ENCODE peak calls at places on chromosomes 1 and 21, in four cellular contexts. R is mesendoderm, C is IMR-90, M is H1. V is an unnamed sample.

GRCh38 chr1:70051926-70052325 is 153.5 kb downstream of the LRRC40 start:
- DNase-seq in C (no peak), R (no peak), M (no peak), V (no peak)

GRCh38 chr1:80248886-80249285 is 1242.4 kb upstream of the ADGRL4 start:
- DNase-seq in M (no peak), R (no peak), C (peak; percentile 29), V (no peak)

GRCh38 chr1:184686540-184686939 is 68.1 kb downstream of the EDEM3 start:
- DNase-seq in C (peak; percentile 10), R (no peak), M (no peak), V (no peak)

GRCh38 chr21:14533555-14534400 is 12.3 kb downstream of the SAMSN1 start:
- DNase-seq in R (peak; percentile 8), C (no peak), M (no peak), V (no peak)

GRCh38 chr1:156124557-156125483 is 10.3 kb downstream of the LMNA start:
- DNase-seq in C (no peak), R (no peak), M (no peak), V (peak; percentile 78)

GRCh38 chr21:36079010-36079649 is 9.3 kb downstream of the CBR1 start:
- DNase-seq in M (no peak), C (no peak), R (no peak), V (no peak)

GRCh38 chr21:31903896-31904295 is 31.1 kb downstream of the HUNK start:
- DNase-seq in R (no peak), C (no peak), M (no peak), V (no peak)

GRCh38 chr1:152035406-152036315 is 1.1 kb downstream of the S100A11 start:
- DNase-seq in M (no peak), C (no peak), R (peak; percentile 61), V (no peak)

GRCh38 chr1:156816561-156817328 is at the start of gene SH2D2A:
- DNase-seq in R (peak; percentile 56), M (no peak), C (peak; percentile 41), V (no peak)

GRCh38 chr1:35881850-35882273 is 1.1 kb upstream of the AGO1 start:
- DNase-seq in C (peak; percentile 7), M (no peak), R (no peak), V (no peak)

GRCh38 chr1:23867542-23867952 is 543 bp downstream of the FUCA1 start:
- DNase-seq in M (no peak), C (no peak), R (no peak), V (no peak)

GRCh38 chr1:11855430-11855829 is 3.3 kb downstream of the NPPB start:
- DNase-seq in R (no peak), C (no peak), M (no peak), V (no peak)

GRCh38 chr1:210731597-210731996 is 402.4 kb downstream of the KCNH1 start:
- DNase-seq in R (no peak), C (no peak), M (no peak), V (no peak)

GRCh38 chr21:46112731-46113215 is 14.9 kb downstream of the COL6A2 start:
- DNase-seq in C (no peak), M (no peak), R (no peak), V (peak; percentile 20)

GRCh38 chr1:86416343-86416742 is 7.6 kb upstream of the CLCA2 start:
- DNase-seq in R (no peak), C (no peak), M (no peak), V (no peak)

GRCh38 chr1:157189986-157190982 is 52.1 kb upstream of the ETV3 start:
- DNase-seq in C (no peak), M (no peak), R (no peak), V (no peak)

GRCh38 chr1:169240449-169241242 is 127.0 kb downstream of the NME7 start:
- DNase-seq in M (no peak), C (peak; percentile 44), R (peak; percentile 17), V (no peak)

GRCh38 chr1:18951818-18952391 is 4.6 kb downstream of the IFFO2 start:
- DNase-seq in R (no peak), C (no peak), M (no peak), V (no peak)

GRCh38 chr21:33894736-33895288 is 20.8 kb downstream of the ATP5PO start:
- DNase-seq in M (peak; percentile 65), R (peak; percentile 94), C (peak; percentile 89), V (peak; percentile 92)
- H3K9ac ChIP-seq in M (no peak overlapping the region), R (peak overlapping the region; percentile 23), C (peak overlapping the region; percentile 17), V (no peak overlapping the region)

GRCh38 chr1:32427264-32427963 is 33.2 kb upstream of the BSDC1 start:
- DNase-seq in M (no peak), C (no peak), R (no peak), V (no peak)

GRCh38 chr1:32421775-32422174 is 27.5 kb upstream of the BSDC1 start:
- DNase-seq in M (no peak), R (no peak), C (no peak), V (no peak)

GRCh38 chr1:32431736-32432400 is 33.0 kb upstream of the ZBTB8B start:
- DNase-seq in C (no peak), M (no peak), R (no peak), V (no peak)

DNA sequence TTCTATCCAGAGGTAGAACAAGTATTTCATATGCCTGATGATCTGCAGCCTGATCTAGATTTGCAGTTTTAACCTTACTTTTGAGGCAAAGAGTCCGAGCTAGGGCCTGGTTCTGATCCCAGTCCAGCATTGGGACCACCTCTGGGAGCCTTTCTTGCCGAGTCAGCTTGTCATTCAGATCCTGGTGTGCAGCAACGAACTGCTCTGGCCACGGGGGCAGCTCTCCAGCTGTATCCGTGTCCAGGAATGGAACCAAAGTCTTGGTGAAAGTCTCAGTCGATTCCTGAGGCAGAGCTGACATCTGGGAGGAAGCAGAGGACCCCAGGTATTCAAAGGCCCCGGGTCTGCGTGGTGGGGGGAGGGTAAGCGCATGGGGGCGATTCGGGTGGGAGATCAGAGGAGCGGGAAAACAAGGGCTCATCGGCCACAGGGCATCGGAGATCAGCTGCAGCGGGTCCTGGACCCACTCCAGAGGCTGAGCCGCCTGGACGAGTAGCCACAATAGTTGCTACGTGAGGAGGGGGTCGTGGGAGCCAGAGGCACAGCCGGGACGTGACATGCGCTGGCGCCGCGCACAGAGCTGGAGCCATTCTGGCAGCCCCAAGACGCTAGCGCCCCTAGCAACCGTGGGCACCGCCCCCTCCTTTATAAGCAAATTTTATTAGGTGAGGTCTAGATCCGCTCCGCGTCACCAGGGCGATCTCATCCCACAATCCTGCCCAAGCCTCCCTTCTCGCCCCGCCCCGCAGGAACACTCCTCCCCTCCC is 32.4 kb upstream of the BSDC1 start:
- DNase-seq in R (peak; percentile 27), C (no peak), M (no peak), V (peak; percentile 75)
- H3K4me2 ChIP-seq in R (no peak overlapping the region), C (peak overlapping the region; percentile 77), M (no peak overlapping the region), V (no peak overlapping the region)

GRCh38 chr1:161096514-161096913 is 1.6 kb upstream of the KLHDC9 start:
- DNase-seq in C (peak; percentile 54), M (no peak), R (no peak), V (no peak)
- H3K56ac ChIP-seq in C (no peak overlapping the region), M (no peak overlapping the region), R (no peak overlapping the region), V (no peak overlapping the region)

GRCh38 chr1:225772848-225773247 is 4.8 kb upstream of the SRP9 start:
- DNase-seq in R (peak; percentile 50), C (no peak), M (no peak), V (no peak)
- H3K9ac ChIP-seq in R (no peak overlapping the region), C (no peak overlapping the region), M (no peak overlapping the region), V (no peak overlapping the region)

DNA sequence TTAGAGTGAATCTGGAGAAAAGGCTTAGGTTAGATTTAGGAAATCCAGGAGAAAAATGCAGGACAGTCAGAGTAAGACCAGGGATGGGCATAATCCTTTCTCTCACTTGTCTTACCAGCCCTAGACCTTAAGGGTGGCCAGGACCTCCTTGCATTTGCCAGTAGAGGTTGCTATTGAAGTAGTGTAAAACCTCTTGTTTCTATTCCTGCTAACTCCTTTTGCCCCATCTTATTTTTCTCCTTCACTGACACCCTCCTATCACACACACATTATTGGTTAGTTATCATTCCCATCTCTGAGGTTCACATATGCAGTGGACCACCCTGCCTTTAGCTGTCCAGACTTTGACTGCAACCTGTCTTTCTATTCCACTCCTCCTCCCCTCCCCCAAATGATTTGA is 75.0 kb upstream of the MACF1 start:
- DNase-seq in C (peak; percentile 58), M (no peak), R (peak; percentile 70), V (no peak)
- H3K4me2 ChIP-seq in C (no peak overlapping the region), M (no peak overlapping the region), R (no peak overlapping the region), V (peak overlapping the region; percentile 26)

DNA sequence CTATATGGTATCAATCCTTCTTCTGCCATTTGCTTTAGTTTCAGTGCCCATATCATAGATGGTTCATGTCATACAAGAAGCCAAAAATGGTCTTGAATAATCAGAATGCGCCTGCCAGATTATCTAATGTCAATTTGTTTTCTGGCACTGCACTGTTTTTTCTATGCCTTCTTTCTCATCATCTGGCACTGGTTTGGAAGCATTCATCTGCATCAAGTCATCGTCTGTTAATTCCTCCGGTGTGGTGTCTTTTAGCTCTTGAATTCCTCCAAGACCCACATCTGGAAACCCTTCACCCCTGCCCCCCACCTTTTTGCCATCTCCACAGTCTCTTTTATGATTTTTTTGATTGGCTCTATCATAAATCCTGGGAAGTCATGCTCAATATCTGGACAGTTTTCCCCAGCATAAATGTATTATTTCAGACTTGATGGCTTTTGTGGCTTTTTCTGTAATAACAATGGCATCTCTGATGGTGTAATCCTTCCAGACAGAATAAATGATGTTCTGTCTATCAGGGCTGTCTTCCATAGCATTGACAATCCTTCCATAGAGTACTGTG is 10.5 kb upstream of the KCNK1 start:
- DNase-seq in R (no peak), C (no peak), M (no peak), V (no peak)
- H3K56ac ChIP-seq in R (no peak overlapping the region), C (no peak overlapping the region), M (no peak overlapping the region), V (no peak overlapping the region)

GRCh38 chr1:174795806-174796205 is 203.9 kb upstream of the CACYBP start:
- DNase-seq in R (no peak), M (no peak), C (peak; percentile 21), V (no peak)

GRCh38 chr1:174800951-174801350 is 198.8 kb upstream of the CACYBP start:
- DNase-seq in M (no peak), C (no peak), R (no peak), V (no peak)

GRCh38 chr1:174797398-174797797 is 202.3 kb upstream of the CACYBP start:
- DNase-seq in M (no peak), C (no peak), R (no peak), V (no peak)

GRCh38 chr1:174799136-174799479 is 200.6 kb upstream of the CACYBP start:
- DNase-seq in R (no peak), M (no peak), C (no peak), V (no peak)

GRCh38 chr1:174800221-174800791 is 199.4 kb upstream of the CACYBP start:
- DNase-seq in C (peak; percentile 3), R (peak; percentile 16), M (no peak), V (no peak)
- H3K9ac ChIP-seq in C (peak overlapping the region; percentile 78), R (peak overlapping the region; percentile 40), M (peak overlapping the region; percentile 64), V (peak overlapping the region; percentile 64)

V was measured in H9.